ENCODE peak calls at places on chromosomes 4 and X, in ten cellular contexts. One of them, this sample, is unnamed.

GRCh38 chrX:16851421-16851820 is 18.7 kb downstream of the RBBP7 start:
- DNase-seq in GM12878: no peak
- DNase-seq in CD8-positive, alpha-beta T cell: no peak
- DNase-seq in cardiac fibroblast: peak; percentile 30
- DNase-seq in A673: no peak
- DNase-seq in epithelial cell of esophagus: no peak
- DNase-seq in suprapubic skin: no peak
- DNase-seq in IMR-90: peak; percentile 27
- DNase-seq in right atrium auricular region: no peak
- DNase-seq in GM23338: no peak
- DNase-seq in this sample: peak; percentile 72

GRCh38 chr4:162497564-162498167 is 333.9 kb upstream of the FSTL5 start:
- DNase-seq in GM12878: no peak
- DNase-seq in CD8-positive, alpha-beta T cell: no peak
- DNase-seq in cardiac fibroblast: peak; percentile 66
- DNase-seq in A673: peak; percentile 57
- DNase-seq in epithelial cell of esophagus: peak; percentile 55
- DNase-seq in suprapubic skin: no peak
- DNase-seq in IMR-90: peak; percentile 42
- DNase-seq in right atrium auricular region: no peak
- DNase-seq in GM23338: peak; percentile 54
- DNase-seq in this sample: peak; percentile 69

GRCh38 chr4:122889726-122890125 is 32.7 kb downstream of the NUDT6 start:
- DNase-seq in GM12878: no peak
- DNase-seq in CD8-positive, alpha-beta T cell: no peak
- DNase-seq in cardiac fibroblast: no peak
- DNase-seq in A673: no peak
- DNase-seq in epithelial cell of esophagus: peak; percentile 47
- DNase-seq in suprapubic skin: no peak
- DNase-seq in IMR-90: no peak
- DNase-seq in right atrium auricular region: no peak
- DNase-seq in GM23338: no peak
- DNase-seq in this sample: no peak

GRCh38 chrX:38236901-38237615 is 16.4 kb upstream of the SRPX start:
- DNase-seq in GM12878: no peak
- DNase-seq in CD8-positive, alpha-beta T cell: no peak
- DNase-seq in cardiac fibroblast: no peak
- DNase-seq in A673: no peak
- DNase-seq in epithelial cell of esophagus: no peak
- DNase-seq in suprapubic skin: no peak
- DNase-seq in IMR-90: no peak
- DNase-seq in right atrium auricular region: no peak
- DNase-seq in GM23338: no peak
- DNase-seq in this sample: no peak

GRCh38 chr4:17385403-17385802 is 126.5 kb downstream of the QDPR start:
- DNase-seq in GM12878: peak; percentile 24
- DNase-seq in CD8-positive, alpha-beta T cell: no peak
- DNase-seq in cardiac fibroblast: peak; percentile 45
- DNase-seq in A673: no peak
- DNase-seq in epithelial cell of esophagus: peak; percentile 18
- DNase-seq in suprapubic skin: no peak
- DNase-seq in IMR-90: peak; percentile 50
- DNase-seq in right atrium auricular region: no peak
- DNase-seq in GM23338: no peak
- DNase-seq in this sample: peak; percentile 70

GRCh38 chr4:1246111-1246881 is 2.6 kb downstream of the CTBP1 start:
- DNase-seq in GM12878: no peak
- DNase-seq in CD8-positive, alpha-beta T cell: no peak
- DNase-seq in cardiac fibroblast: no peak
- DNase-seq in A673: no peak
- DNase-seq in epithelial cell of esophagus: peak; percentile 8
- DNase-seq in suprapubic skin: peak; percentile 72
- DNase-seq in IMR-90: no peak
- DNase-seq in right atrium auricular region: no peak
- DNase-seq in GM23338: no peak
- DNase-seq in this sample: no peak

GRCh38 chrX:70398899-70399298 is 24.2 kb upstream of the GDPD2 start:
- DNase-seq in GM12878: no peak
- DNase-seq in CD8-positive, alpha-beta T cell: no peak
- DNase-seq in cardiac fibroblast: peak; percentile 39
- DNase-seq in A673: no peak
- DNase-seq in epithelial cell of esophagus: peak; percentile 27
- DNase-seq in suprapubic skin: no peak
- DNase-seq in IMR-90: peak; percentile 16
- DNase-seq in right atrium auricular region: no peak
- DNase-seq in GM23338: no peak
- DNase-seq in this sample: peak; percentile 57

GRCh38 chrX:110002300-110003166 is at the start of gene TMEM164:
- DNase-seq in GM12878: peak; percentile 52
- DNase-seq in CD8-positive, alpha-beta T cell: peak; percentile 86
- DNase-seq in cardiac fibroblast: peak; percentile 74
- DNase-seq in A673: peak; percentile 80
- DNase-seq in epithelial cell of esophagus: peak; percentile 74
- DNase-seq in suprapubic skin: peak; percentile 87
- DNase-seq in IMR-90: peak; percentile 66
- DNase-seq in right atrium auricular region: peak; percentile 76
- DNase-seq in GM23338: peak; percentile 72
- DNase-seq in this sample: peak; percentile 75

GRCh38 chr4:74364649-74365491 is at the start of gene EREG:
- DNase-seq in GM12878: no peak
- DNase-seq in CD8-positive, alpha-beta T cell: no peak
- DNase-seq in cardiac fibroblast: peak; percentile 88
- DNase-seq in A673: peak; percentile 36
- DNase-seq in epithelial cell of esophagus: peak; percentile 80
- DNase-seq in suprapubic skin: no peak
- DNase-seq in IMR-90: peak; percentile 62
- DNase-seq in right atrium auricular region: no peak
- DNase-seq in GM23338: peak; percentile 94
- DNase-seq in this sample: peak; percentile 75

GRCh38 chr4:122548452-122548851 is 72.4 kb downstream of the IL21 start:
- DNase-seq in GM12878: no peak
- DNase-seq in CD8-positive, alpha-beta T cell: no peak
- DNase-seq in cardiac fibroblast: peak; percentile 89
- DNase-seq in A673: no peak
- DNase-seq in epithelial cell of esophagus: peak; percentile 25
- DNase-seq in suprapubic skin: no peak
- DNase-seq in IMR-90: peak; percentile 26
- DNase-seq in right atrium auricular region: no peak
- DNase-seq in GM23338: no peak
- DNase-seq in this sample: peak; percentile 54

GRCh38 chr4:8848507-8849265 is 23.0 kb downstream of the HMX1 start:
- DNase-seq in GM12878: no peak
- DNase-seq in CD8-positive, alpha-beta T cell: no peak
- DNase-seq in cardiac fibroblast: no peak
- DNase-seq in A673: no peak
- DNase-seq in epithelial cell of esophagus: no peak
- DNase-seq in suprapubic skin: peak; percentile 24
- DNase-seq in IMR-90: no peak
- DNase-seq in right atrium auricular region: no peak
- DNase-seq in GM23338: no peak
- DNase-seq in this sample: no peak

GRCh38 chr4:129641179-129641578 is 545.2 kb downstream of the C4orf33 start:
- DNase-seq in GM12878: peak; percentile 8
- DNase-seq in CD8-positive, alpha-beta T cell: no peak
- DNase-seq in cardiac fibroblast: peak; percentile 68
- DNase-seq in A673: peak; percentile 69
- DNase-seq in epithelial cell of esophagus: peak; percentile 68
- DNase-seq in suprapubic skin: no peak
- DNase-seq in IMR-90: peak; percentile 22
- DNase-seq in right atrium auricular region: peak; percentile 66
- DNase-seq in GM23338: peak; percentile 85
- DNase-seq in this sample: peak; percentile 77

GRCh38 chr4:153217440-153217839 is 13.2 kb downstream of the TRIM2 start:
- DNase-seq in GM12878: no peak
- DNase-seq in CD8-positive, alpha-beta T cell: no peak
- DNase-seq in cardiac fibroblast: peak; percentile 14
- DNase-seq in A673: no peak
- DNase-seq in epithelial cell of esophagus: peak; percentile 50
- DNase-seq in suprapubic skin: no peak
- DNase-seq in IMR-90: no peak
- DNase-seq in right atrium auricular region: no peak
- DNase-seq in GM23338: no peak
- DNase-seq in this sample: no peak

GRCh38 chr4:52552778-52553177 is 106.3 kb downstream of the USP46 start:
- DNase-seq in GM12878: no peak
- DNase-seq in CD8-positive, alpha-beta T cell: no peak
- DNase-seq in cardiac fibroblast: no peak
- DNase-seq in A673: no peak
- DNase-seq in epithelial cell of esophagus: peak; percentile 55
- DNase-seq in suprapubic skin: no peak
- DNase-seq in IMR-90: no peak
- DNase-seq in right atrium auricular region: no peak
- DNase-seq in GM23338: no peak
- DNase-seq in this sample: no peak

GRCh38 chr4:144685916-144686315 is 40.0 kb downstream of the HHIP start:
- DNase-seq in GM12878: no peak
- DNase-seq in CD8-positive, alpha-beta T cell: no peak
- DNase-seq in cardiac fibroblast: no peak
- DNase-seq in A673: no peak
- DNase-seq in epithelial cell of esophagus: no peak
- DNase-seq in suprapubic skin: no peak
- DNase-seq in IMR-90: peak; percentile 30
- DNase-seq in right atrium auricular region: no peak
- DNase-seq in GM23338: no peak
- DNase-seq in this sample: peak; percentile 37

GRCh38 chr4:159158083-159158617 is 55.3 kb downstream of the RAPGEF2 start:
- DNase-seq in GM12878: no peak
- DNase-seq in CD8-positive, alpha-beta T cell: no peak
- DNase-seq in cardiac fibroblast: no peak
- DNase-seq in A673: no peak
- DNase-seq in epithelial cell of esophagus: no peak
- DNase-seq in suprapubic skin: no peak
- DNase-seq in IMR-90: no peak
- DNase-seq in right atrium auricular region: no peak
- DNase-seq in GM23338: no peak
- DNase-seq in this sample: no peak
- H3K4me3 ChIP-seq in GM12878: no peak overlapping the region
- H3K4me3 ChIP-seq in CD8-positive, alpha-beta T cell: no peak overlapping the region
- H3K4me3 ChIP-seq in cardiac fibroblast: no peak overlapping the region
- H3K4me3 ChIP-seq in A673: no peak overlapping the region
- H3K4me3 ChIP-seq in epithelial cell of esophagus: no peak overlapping the region
- H3K4me3 ChIP-seq in suprapubic skin: no peak overlapping the region
- H3K4me3 ChIP-seq in IMR-90: no peak overlapping the region
- H3K4me3 ChIP-seq in right atrium auricular region: no peak overlapping the region
- H3K4me3 ChIP-seq in GM23338: no peak overlapping the region
- H3K4me3 ChIP-seq in this sample: no peak overlapping the region

GRCh38 chrX:155144926-155145325 is 71.3 kb upstream of the VBP1 start:
- DNase-seq in GM12878: no peak
- DNase-seq in CD8-positive, alpha-beta T cell: no peak
- DNase-seq in cardiac fibroblast: no peak
- DNase-seq in A673: no peak
- DNase-seq in epithelial cell of esophagus: peak; percentile 76
- DNase-seq in suprapubic skin: no peak
- DNase-seq in IMR-90: no peak
- DNase-seq in right atrium auricular region: no peak
- DNase-seq in GM23338: no peak
- DNase-seq in this sample: no peak

GRCh38 chrX:155143959-155144548 is 72.2 kb upstream of the VBP1 start:
- DNase-seq in GM12878: no peak
- DNase-seq in CD8-positive, alpha-beta T cell: no peak
- DNase-seq in cardiac fibroblast: no peak
- DNase-seq in A673: no peak
- DNase-seq in epithelial cell of esophagus: no peak
- DNase-seq in suprapubic skin: no peak
- DNase-seq in IMR-90: no peak
- DNase-seq in right atrium auricular region: no peak
- DNase-seq in GM23338: no peak
- DNase-seq in this sample: no peak

GRCh38 chrX:155148724-155149537 is 67.3 kb upstream of the VBP1 start:
- DNase-seq in GM12878: no peak
- DNase-seq in CD8-positive, alpha-beta T cell: no peak
- DNase-seq in cardiac fibroblast: peak; percentile 36
- DNase-seq in A673: peak; percentile 31
- DNase-seq in epithelial cell of esophagus: peak; percentile 20
- DNase-seq in suprapubic skin: no peak
- DNase-seq in IMR-90: peak; percentile 11
- DNase-seq in right atrium auricular region: no peak
- DNase-seq in GM23338: peak; percentile 65
- DNase-seq in this sample: peak; percentile 39
- TF ChIP-seq CTCF in GM12878: peak; percentile 39
- TF ChIP-seq CTCF in CD8-positive, alpha-beta T cell: peak; percentile 26
- TF ChIP-seq CTCF in cardiac fibroblast: peak; percentile 59
- TF ChIP-seq CTCF in A673: peak; percentile 66
- TF ChIP-seq CTCF in epithelial cell of esophagus: peak; percentile 39
- TF ChIP-seq CTCF in suprapubic skin: no peak
- TF ChIP-seq CTCF in IMR-90: peak; percentile 43
- TF ChIP-seq CTCF in right atrium auricular region: no peak
- TF ChIP-seq CTCF in GM23338: peak; percentile 60
- TF ChIP-seq CTCF in this sample: peak; percentile 64

GRCh38 chr4:154927126-154927525 is 146.1 kb downstream of the RBM46 start:
- DNase-seq in GM12878: no peak
- DNase-seq in CD8-positive, alpha-beta T cell: no peak
- DNase-seq in cardiac fibroblast: no peak
- DNase-seq in A673: no peak
- DNase-seq in epithelial cell of esophagus: no peak
- DNase-seq in suprapubic skin: no peak
- DNase-seq in IMR-90: no peak
- DNase-seq in right atrium auricular region: no peak
- DNase-seq in GM23338: peak; percentile 17
- DNase-seq in this sample: no peak

GRCh38 chr4:154928640-154929257 is 147.7 kb downstream of the RBM46 start:
- DNase-seq in GM12878: no peak
- DNase-seq in CD8-positive, alpha-beta T cell: no peak
- DNase-seq in cardiac fibroblast: peak; percentile 73
- DNase-seq in A673: peak; percentile 27
- DNase-seq in epithelial cell of esophagus: peak; percentile 77
- DNase-seq in suprapubic skin: no peak
- DNase-seq in IMR-90: peak; percentile 55
- DNase-seq in right atrium auricular region: no peak
- DNase-seq in GM23338: peak; percentile 65
- DNase-seq in this sample: peak; percentile 55
- H3K4me3 ChIP-seq in GM12878: no peak overlapping the region
- H3K4me3 ChIP-seq in CD8-positive, alpha-beta T cell: no peak overlapping the region
- H3K4me3 ChIP-seq in cardiac fibroblast: no peak overlapping the region
- H3K4me3 ChIP-seq in A673: no peak overlapping the region
- H3K4me3 ChIP-seq in epithelial cell of esophagus: no peak overlapping the region
- H3K4me3 ChIP-seq in suprapubic skin: no peak overlapping the region
- H3K4me3 ChIP-seq in IMR-90: no peak overlapping the region
- H3K4me3 ChIP-seq in right atrium auricular region: no peak overlapping the region
- H3K4me3 ChIP-seq in GM23338: no peak overlapping the region
- H3K4me3 ChIP-seq in this sample: no peak overlapping the region

GRCh38 chrX:126723881-126724280 is 95.6 kb upstream of the PRR32 start:
- DNase-seq in GM12878: no peak
- DNase-seq in CD8-positive, alpha-beta T cell: no peak
- DNase-seq in cardiac fibroblast: no peak
- DNase-seq in A673: no peak
- DNase-seq in epithelial cell of esophagus: no peak
- DNase-seq in suprapubic skin: no peak
- DNase-seq in IMR-90: no peak
- DNase-seq in right atrium auricular region: no peak
- DNase-seq in GM23338: peak; percentile 11
- DNase-seq in this sample: no peak

DNA sequence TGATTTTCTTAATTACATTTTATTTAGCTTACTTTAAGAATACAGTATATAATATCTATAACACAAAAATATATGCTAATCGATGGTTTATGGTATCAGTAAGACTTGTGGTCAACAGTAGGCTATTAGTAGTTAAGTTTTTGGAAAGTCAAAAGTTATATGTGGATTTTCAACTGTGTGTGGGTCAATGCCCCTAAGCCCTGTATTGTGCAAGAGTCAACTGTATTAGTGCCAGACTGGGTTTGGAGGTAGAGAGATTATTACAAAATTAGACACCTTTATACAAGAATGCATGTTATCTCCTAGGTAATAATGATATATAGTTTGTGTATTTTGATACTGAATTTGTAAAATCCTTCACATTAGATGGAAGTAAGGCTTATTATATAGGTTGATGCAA is 100.3 kb upstream of the PRR32 start:
- DNase-seq in GM12878: no peak
- DNase-seq in CD8-positive, alpha-beta T cell: no peak
- DNase-seq in cardiac fibroblast: no peak
- DNase-seq in A673: no peak
- DNase-seq in epithelial cell of esophagus: no peak
- DNase-seq in suprapubic skin: no peak
- DNase-seq in IMR-90: no peak
- DNase-seq in right atrium auricular region: no peak
- DNase-seq in GM23338: no peak
- DNase-seq in this sample: no peak
- TF ChIP-seq CTCF in GM12878: no peak
- TF ChIP-seq CTCF in CD8-positive, alpha-beta T cell: no peak
- TF ChIP-seq CTCF in cardiac fibroblast: no peak
- TF ChIP-seq CTCF in A673: no peak
- TF ChIP-seq CTCF in epithelial cell of esophagus: no peak
- TF ChIP-seq CTCF in suprapubic skin: no peak
- TF ChIP-seq CTCF in IMR-90: no peak
- TF ChIP-seq CTCF in right atrium auricular region: no peak
- TF ChIP-seq CTCF in GM23338: no peak
- TF ChIP-seq CTCF in this sample: no peak

This sample was measured in choroid plexus epithelial cell.